ENCODE peak calls at places on chromosomes 5 and 9, in four cellular contexts. D is AG09309, S is heart right ventricle, G is psoas muscle. O is an unnamed sample.

GRCh38 chr5:115545065-115545882 is 699 bp upstream of the FEM1C start:
- DNase-seq in D (no peak), S (no peak), G (no peak), O (no peak)

GRCh38 chr9:134839441-134840125 is 41.0 kb upstream of the FCN2 start:
- DNase-seq in D (no peak), S (no peak), G (no peak), O (no peak)

GRCh38 chr5:76811214-76811613 is 7.6 kb upstream of the F2RL1 start:
- DNase-seq in D (no peak), S (no peak), G (no peak), O (no peak)

GRCh38 chr9:100473271-100474081 is 527 bp downstream of the TMEFF1 start:
- DNase-seq in D (no peak), S (no peak), G (peak; percentile 53), O (no peak)

GRCh38 chr9:17272510-17272909 is 137.7 kb downstream of the CNTLN start:
- DNase-seq in D (no peak), S (no peak), G (no peak), O (no peak)

GRCh38 chr5:93582677-93583524 is at the start of gene NR2F1:
- DNase-seq in D (peak; percentile 99), S (peak; percentile 36), G (peak; percentile 67), O (peak; percentile 74)

GRCh38 chr9:34386656-34387055 is 10.0 kb upstream of the MYORG start:
- DNase-seq in D (no peak), S (no peak), G (no peak), O (no peak)

GRCh38 chr9:135085830-135086546 is 1.5 kb upstream of the OLFM1 start:
- DNase-seq in D (no peak), S (peak; percentile 73), G (peak; percentile 87), O (no peak)

GRCh38 chr5:76602094-76602726 is 21.0 kb downstream of the F2RL2 start:
- DNase-seq in D (no peak), S (no peak), G (no peak), O (no peak)

GRCh38 chr5:180441577-180441976 is 52.6 kb upstream of the CNOT6 start:
- DNase-seq in D (peak; percentile 52), S (no peak), G (peak; percentile 76), O (no peak)

GRCh38 chr9:133563286-133564213 is 29.0 kb downstream of the ADAMTSL2 start:
- DNase-seq in D (no peak), S (peak; percentile 34), G (peak; percentile 77), O (no peak)

GRCh38 chr9:5629312-5630037 is 568 bp downstream of the RIC1 start:
- DNase-seq in D (no peak), S (peak; percentile 64), G (peak; percentile 78), O (no peak)

GRCh38 chr9:77598510-77598909 is 49.6 kb downstream of the GNA14 start:
- DNase-seq in D (no peak), S (peak; percentile 65), G (no peak), O (no peak)

GRCh38 chr5:149730620-149731331 is 666 bp downstream of the PPARGC1B start:
- DNase-seq in D (no peak), S (peak; percentile 62), G (peak; percentile 82), O (no peak)

GRCh38 chr5:12292610-12293204 is 388.5 kb upstream of the CTNND2 start:
- DNase-seq in D (no peak), S (no peak), G (no peak), O (no peak)
- TF ChIP-seq CTCF in D (no peak), S (no peak), G (no peak), O (no peak)

GRCh38 chr5:107873877-107874276 is 203.1 kb upstream of the EFNA5 start:
- DNase-seq in D (no peak), S (no peak), G (no peak), O (no peak)

GRCh38 chr5:107874810-107875209 is 204.1 kb upstream of the EFNA5 start:
- DNase-seq in D (no peak), S (no peak), G (no peak), O (no peak)

GRCh38 chr5:107878676-107879075 is 207.9 kb upstream of the EFNA5 start:
- DNase-seq in D (no peak), S (no peak), G (no peak), O (no peak)

GRCh38 chr5:107870984-107871383 is 200.2 kb upstream of the EFNA5 start:
- DNase-seq in D (no peak), S (no peak), G (no peak), O (no peak)

GRCh38 chr5:107875834-107876233 is 205.1 kb upstream of the EFNA5 start:
- DNase-seq in D (no peak), S (no peak), G (no peak), O (no peak)
- TF ChIP-seq CTCF in D (peak; percentile 27), S (no peak), G (no peak), O (peak; percentile 11)

DNA sequence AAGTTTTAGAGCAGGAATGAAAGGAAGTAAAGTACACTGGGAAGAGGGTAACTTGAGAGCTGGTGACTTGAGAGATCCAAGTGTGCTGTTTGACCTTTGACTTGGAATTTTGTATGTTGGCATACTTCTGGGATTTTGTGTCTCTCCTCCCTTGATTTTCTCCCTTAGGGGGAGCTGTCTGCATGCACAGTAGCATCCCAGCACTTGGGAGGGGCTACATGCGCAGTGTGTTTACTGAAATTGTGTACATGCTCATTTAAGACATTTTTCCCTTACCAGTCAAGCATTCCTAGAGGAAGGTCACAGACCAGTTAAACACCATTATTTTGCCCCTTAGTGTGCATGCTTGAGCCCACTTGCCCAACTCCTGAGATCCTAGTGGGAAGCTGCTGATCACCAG is 120.1 kb downstream of the ZNF622 start:
- DNase-seq in D (no peak), S (no peak), G (no peak), O (no peak)
- TF ChIP-seq CTCF in D (peak; percentile 17), S (no peak), G (no peak), O (peak; percentile 6)

DNA sequence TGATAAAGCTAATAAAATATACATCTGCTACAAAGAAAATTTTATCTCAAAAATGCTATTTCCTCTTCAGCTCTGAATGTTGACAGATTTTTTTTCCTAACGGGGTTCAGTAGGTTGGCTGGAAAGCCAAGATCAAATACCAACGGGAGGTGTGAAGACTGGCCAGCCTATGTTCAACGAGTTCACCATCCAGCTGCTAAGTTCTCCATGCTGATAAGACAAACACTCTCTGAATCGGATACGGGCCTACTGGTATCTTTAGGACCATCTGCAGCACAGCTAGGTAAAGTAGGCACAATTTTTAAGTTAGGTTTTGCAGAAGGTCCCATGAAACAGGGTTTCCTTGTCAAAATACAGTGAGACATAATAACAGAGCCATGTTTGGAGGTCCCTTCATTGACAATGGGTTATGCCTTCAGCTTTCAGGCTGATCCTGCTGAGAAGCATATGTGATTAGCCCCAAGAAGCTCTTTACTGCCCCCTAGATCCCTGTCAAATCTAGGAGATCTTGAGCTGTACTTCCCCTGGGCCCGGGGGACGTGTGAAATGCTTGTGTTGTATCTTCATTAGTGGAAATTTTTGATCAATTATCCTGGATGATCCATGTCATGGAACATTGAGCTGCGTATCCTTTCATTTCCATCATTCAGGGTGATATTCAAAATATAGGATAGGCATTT is 60.6 kb downstream of the PGM5 start:
- DNase-seq in D (no peak), S (no peak), G (no peak), O (no peak)
- TF ChIP-seq CTCF in D (peak; percentile 27), S (no peak), G (peak; percentile 8), O (peak; percentile 6)

DNA sequence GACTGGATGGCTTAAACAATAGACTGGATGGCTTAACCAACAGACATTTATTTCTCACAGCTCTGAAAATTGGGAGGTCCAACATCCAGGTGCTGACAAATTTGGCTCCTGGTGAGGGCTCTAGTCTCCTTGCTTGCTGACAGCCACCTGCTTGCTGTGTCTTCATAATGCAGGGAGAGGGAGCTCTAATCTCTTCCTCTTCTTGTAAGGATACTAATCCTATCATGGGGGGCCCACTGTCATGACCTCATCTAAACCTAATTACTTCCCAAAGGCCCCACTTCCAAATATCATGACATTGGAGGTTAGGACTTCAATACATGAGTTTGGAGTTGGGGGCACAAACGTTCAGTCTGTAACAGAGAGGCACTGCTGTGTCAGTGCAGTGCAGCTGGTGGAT is 26.4 kb downstream of the FOXD1 start:
- DNase-seq in D (no peak), S (no peak), G (no peak), O (no peak)
- TF ChIP-seq CTCF in D (no peak), S (no peak), G (no peak), O (no peak)

GRCh38 chr5:126600631-126601511 is at the start of gene PHAX:
- DNase-seq in D (no peak), S (peak; percentile 74), G (peak; percentile 87), O (peak; percentile 21)
- TF ChIP-seq CTCF in D (peak; percentile 66), S (peak; percentile 67), G (peak; percentile 64), O (peak; percentile 71)

GRCh38 chr5:138082033-138082432 is 1.8 kb upstream of the WNT8A start:
- DNase-seq in D (no peak), S (no peak), G (no peak), O (no peak)
- TF ChIP-seq CTCF in D (no peak), S (no peak), G (no peak), O (no peak)

DNA sequence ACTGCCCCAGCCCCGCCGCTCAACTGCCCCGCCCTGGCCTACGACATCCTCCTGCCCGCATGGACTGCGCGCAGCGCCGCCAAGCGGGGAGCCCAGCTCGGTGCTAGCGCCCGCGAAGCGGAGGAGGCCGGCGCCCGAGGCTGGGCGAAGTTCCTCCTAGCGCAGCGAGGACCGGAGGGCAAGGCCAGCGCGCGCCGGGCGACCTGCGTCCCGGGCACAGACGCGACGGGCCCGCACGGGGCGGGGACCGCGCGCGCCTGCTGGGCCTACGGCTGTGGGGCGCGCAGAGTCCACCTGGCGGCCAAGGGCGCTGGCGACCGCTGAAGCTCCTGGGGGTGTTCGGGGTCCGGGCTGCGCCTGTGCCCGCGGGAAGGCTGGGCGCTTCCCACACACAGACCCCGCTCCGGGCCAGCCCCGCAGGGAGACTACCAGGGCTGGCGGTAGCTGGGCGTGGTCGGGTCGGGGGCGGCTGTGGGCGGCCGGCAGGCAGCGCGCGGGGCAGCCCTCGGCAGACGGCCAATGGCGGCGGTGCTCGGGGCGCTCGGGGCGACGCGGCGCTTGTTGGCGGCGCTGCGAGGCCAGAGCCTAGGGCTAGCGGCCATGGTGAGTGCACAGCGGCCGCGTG is at the start of gene PCBD2:
- DNase-seq in D (no peak), S (peak; percentile 91), G (peak; percentile 96), O (peak; percentile 31)
- TF ChIP-seq CTCF in D (peak; percentile 82), S (peak; percentile 93), G (peak; percentile 83), O (peak; percentile 85)

DNA sequence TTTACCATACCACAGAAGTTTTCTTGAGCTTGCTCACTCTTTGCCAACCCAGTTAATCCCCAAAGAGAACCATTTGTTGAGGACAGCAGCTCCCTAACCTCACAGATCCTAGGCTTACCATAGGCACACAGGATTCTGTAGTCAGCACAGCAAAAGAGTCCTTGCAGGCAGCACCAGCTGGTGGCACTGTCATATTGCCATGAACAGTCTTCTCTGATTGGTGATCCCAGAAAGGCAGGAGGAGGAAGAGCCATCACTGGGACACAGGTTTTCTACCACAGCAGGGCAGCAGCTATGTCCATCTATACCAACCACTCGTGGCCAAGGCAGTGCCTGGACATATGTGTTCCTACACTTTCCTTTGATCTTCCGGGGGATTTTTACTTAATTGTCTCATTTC is 297.1 kb upstream of the CD180 start:
- DNase-seq in D (no peak), S (peak; percentile 44), G (peak; percentile 65), O (no peak)
- TF ChIP-seq CTCF in D (peak; percentile 36), S (no peak), G (peak; percentile 46), O (peak; percentile 24)